ENCODE peak calls at places on chromosomes 7 and 10, in four cellular contexts. L, O, R and D are unnamed samples. For H3K9me3, the result is how much of the 10 kb centered on the place peaks cover.

GRCh38 chr7:135856356-135857144 is 107.9 kb upstream of the FAM180A start:
- DNase-seq in L (no peak), R (no peak), O (no peak), D (no peak)

GRCh38 chr7:95886501-95887090 is 114.2 kb downstream of the DYNC1I1 start:
- DNase-seq in L (no peak), O (no peak), R (no peak), D (no peak)

GRCh38 chr7:131655866-131656265 is 99.4 kb upstream of the PODXL start:
- DNase-seq in L (no peak), O (no peak), R (no peak), D (no peak)

GRCh38 chr10:120415709-120416330 is 41.2 kb upstream of the PLPP4 start:
- DNase-seq in O (no peak), L (no peak), R (no peak), D (no peak)

GRCh38 chr7:105352018-105352612 is 36.6 kb downstream of the SRPK2 start:
- DNase-seq in R (peak), L (peak), O (peak), D (peak)

GRCh38 chr10:44706745-44707144 is 204.4 kb upstream of the TMEM72 start:
- DNase-seq in O (no peak), L (no peak), R (no peak), D (no peak)

GRCh38 chr10:3570330-3570729 is 214.7 kb downstream of the KLF6 start:
- DNase-seq in R (no peak), O (no peak), L (no peak), D (no peak)

GRCh38 chr10:98135222-98135899 is 904 bp downstream of the R3HCC1L start:
- DNase-seq in L (no peak), O (no peak), R (no peak), D (no peak)

GRCh38 chr10:53939654-53940053 is 861.4 kb downstream of the PCDH15 start:
- DNase-seq in O (no peak), L (no peak), R (no peak), D (no peak)

GRCh38 chr10:114540191-114540590 is 117.9 kb downstream of the ABLIM1 start:
- DNase-seq in L (no peak), O (no peak), R (no peak), D (no peak)

GRCh38 chr7:20152057-20152456 is 65.1 kb downstream of the MACC1 start:
- DNase-seq in O (no peak), L (no peak), R (no peak), D (no peak)

GRCh38 chr7:91191771-91192170 is 72.5 kb upstream of the FZD1 start:
- DNase-seq in O (no peak), R (no peak), L (no peak), D (no peak)

GRCh38 chr7:150803161-150803860 is 2.7 kb downstream of the TMEM176A start:
- DNase-seq in O (peak), R (no peak), L (no peak), D (no peak)

GRCh38 chr7:143299840-143300239 is 11.7 kb downstream of the CASP2 start:
- DNase-seq in R (peak), L (no peak), O (peak), D (peak)

GRCh38 chr7:140010194-140010895 is 52.4 kb downstream of the PARP12 start:
- DNase-seq in L (no peak), R (no peak), O (no peak), D (no peak)

DNA sequence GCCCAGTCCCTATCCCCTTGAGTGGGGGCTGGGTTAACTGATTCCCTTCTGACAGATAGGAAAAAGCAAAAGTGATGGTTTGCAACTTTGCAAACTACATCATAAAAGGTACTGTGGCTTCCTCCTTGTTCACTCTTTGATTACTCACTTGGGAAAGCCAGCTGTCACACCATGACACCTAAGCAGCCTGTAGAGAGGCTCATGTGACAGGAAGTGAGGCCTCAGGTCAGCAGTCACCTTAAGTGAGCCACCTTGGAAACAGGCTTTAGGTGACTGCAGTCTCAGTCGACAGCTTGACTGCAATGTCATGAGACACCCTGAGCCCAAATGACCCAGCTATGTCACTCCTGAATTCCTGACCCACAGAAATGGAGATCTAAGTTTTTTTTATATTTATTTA is 4.3 kb upstream of the CHCHD2 start:
- DNase-seq in L (no peak), O (no peak), R (no peak), D (no peak)
- H3K9me3 ChIP-seq in L (under half), O (under half), R (under half), D (under half)

GRCh38 chr7:57487957-57488356 is 38.0 kb downstream of the ZNF716 start:
- DNase-seq in L (no peak), R (no peak), O (no peak), D (no peak)
- H3K9me3 ChIP-seq in L (under half), R (under half), O (half or more), D (under half)

DNA sequence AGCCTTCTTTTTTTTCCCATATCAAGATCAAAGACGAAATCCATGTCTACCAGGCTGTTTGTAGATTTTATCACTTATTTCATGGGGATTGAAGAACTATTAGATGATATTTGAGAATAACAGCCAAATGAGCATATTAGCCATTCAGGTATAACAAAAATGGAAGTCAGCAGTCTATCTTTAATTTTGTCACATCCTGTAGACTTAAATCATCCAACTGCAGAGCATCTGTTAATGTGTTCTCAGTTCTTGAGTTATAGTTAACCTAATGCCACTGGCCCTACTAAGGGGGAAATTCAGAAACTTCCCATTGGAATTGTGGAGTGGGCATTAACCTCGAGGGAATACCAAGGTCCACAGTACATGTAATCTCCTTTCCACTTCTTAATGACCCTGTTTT is 380.1 kb downstream of the CNTNAP2 start:
- DNase-seq in R (no peak), L (no peak), O (no peak), D (no peak)
- H3K9me3 ChIP-seq in R (under half), L (under half), O (under half), D (under half)

GRCh38 chr10:21824409-21824808 is 179.1 kb downstream of the DNAJC1 start:
- DNase-seq in R (no peak), L (no peak), O (no peak), D (no peak)

GRCh38 chr10:21825345-21825744 is 178.2 kb downstream of the DNAJC1 start:
- DNase-seq in R (no peak), L (no peak), O (no peak), D (no peak)

GRCh38 chr10:21830037-21830436 is 173.5 kb downstream of the DNAJC1 start:
- DNase-seq in L (no peak), R (no peak), O (no peak), D (no peak)

GRCh38 chr10:21826725-21827124 is 176.8 kb downstream of the DNAJC1 start:
- DNase-seq in R (no peak), O (no peak), L (no peak), D (no peak)

DNA sequence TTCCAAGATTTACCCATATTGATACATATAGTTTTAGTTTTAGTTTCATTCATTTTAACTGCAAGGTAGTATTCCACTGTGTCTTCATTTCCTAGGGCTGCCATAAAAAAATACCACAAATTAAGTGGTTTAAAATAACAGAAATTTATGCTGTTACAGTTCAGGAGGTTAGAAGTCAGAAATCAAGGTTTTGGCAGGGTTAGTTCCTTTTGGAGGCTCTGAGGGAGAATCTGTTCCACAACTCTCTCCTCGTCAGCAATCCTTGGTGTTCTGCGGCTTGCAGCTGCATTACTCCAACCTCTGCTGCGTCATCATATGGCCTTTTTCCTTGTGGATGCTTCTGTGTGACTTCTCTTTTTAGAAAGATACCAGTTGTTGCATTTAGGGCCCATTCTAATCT is 176.2 kb downstream of the DNAJC1 start:
- DNase-seq in O (no peak), L (no peak), R (no peak), D (no peak)
- H3K9me3 ChIP-seq in O (half or more), L (under half), R (under half), D (under half)

DNA sequence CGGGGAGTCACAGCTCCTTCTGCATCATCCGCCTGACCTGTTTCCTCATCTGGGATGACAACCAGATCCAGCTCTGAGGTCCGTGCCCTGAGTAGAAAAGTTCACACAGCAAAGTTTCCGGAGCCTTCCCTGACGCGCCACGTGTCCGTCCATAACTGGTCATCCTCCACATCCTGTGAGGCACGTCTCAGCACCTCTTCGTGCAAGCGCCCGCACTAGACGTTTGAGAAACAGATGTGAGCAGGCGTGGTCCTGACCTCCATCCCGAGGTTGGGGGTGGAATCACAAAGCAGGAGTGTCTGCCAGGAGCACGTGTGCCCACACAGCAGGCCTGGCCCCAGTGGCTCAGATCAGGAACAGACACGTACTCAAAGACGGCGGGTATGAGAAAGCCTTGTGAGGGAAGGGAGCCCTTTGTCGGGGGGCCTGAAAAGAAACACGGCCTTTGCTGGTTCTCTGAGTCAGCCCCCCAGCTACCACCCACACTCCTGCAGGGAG is 520.8 kb downstream of the DNAJB6 start:
- DNase-seq in R (no peak), L (no peak), O (no peak), D (no peak)
- H3K9me3 ChIP-seq in R (under half), L (under half), O (under half), D (under half)

DNA sequence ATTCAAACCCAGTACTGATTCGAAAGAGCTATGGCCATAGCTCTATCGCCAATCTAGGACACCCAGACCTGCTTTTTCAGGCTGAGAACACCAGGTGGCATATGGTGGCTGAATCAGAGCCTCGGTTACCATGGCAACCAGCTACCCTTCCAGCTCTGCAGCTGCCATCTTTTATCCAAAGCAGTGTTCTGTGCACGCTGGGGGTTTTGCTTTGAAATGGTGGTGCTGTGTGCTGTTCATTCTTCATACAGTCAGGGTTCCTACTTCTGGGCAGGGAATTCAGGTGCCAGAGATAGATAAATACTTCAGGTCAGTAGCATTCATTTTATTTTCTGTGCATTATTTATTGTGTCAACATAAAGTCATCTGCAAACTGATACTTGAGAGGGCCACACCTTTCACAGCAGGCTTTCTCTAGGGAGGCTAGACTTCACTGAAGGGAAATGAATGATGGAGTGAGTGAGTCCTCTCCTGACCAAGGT is 85.4 kb downstream of the AKR1D1 start:
- DNase-seq in L (peak), R (peak), O (peak), D (peak)
- H3K9me3 ChIP-seq in L (under half), R (under half), O (under half), D (under half)